ENCODE peak calls at places on chromosomes 7 and 10, in eight cellular contexts. J is NCI-H1048; H is ELR; F is HT-29; K is CD4-positive, alpha-beta memory T cell; Z is cardiac septum; T is ACHN; O is GM20000. S is an unnamed sample.

GRCh38 chr10:7432884-7433726 is 22.3 kb upstream of the SFMBT2 start:
- DNase-seq in J (peak), H (no peak), F (no peak), K (no peak), Z (no peak), T (no peak), O (no peak), S (no peak)

GRCh38 chr7:158268851-158269535 is 318.6 kb downstream of the PTPRN2 start:
- DNase-seq in J (no peak), H (no peak), F (no peak), K (no peak), Z (peak), T (no peak), O (no peak), S (no peak)

GRCh38 chr10:7408494-7409044 is 2.3 kb downstream of the SFMBT2 start:
- DNase-seq in J (no peak), H (no peak), F (no peak), K (peak), Z (peak), T (peak), O (peak), S (no peak)

GRCh38 chr7:3134715-3135114 is 91.0 kb upstream of the CARD11 start:
- DNase-seq in J (no peak), H (no peak), F (no peak), K (no peak), Z (no peak), T (no peak), O (no peak), S (peak)

GRCh38 chr10:119305860-119306513 is 98.6 kb downstream of the GRK5 start:
- DNase-seq in J (no peak), H (peak), F (peak), K (peak), Z (no peak), T (peak), O (peak), S (peak)

GRCh38 chr10:91681361-91682276 is 48.7 kb upstream of the PPP1R3C start:
- DNase-seq in J (no peak), H (no peak), F (peak), K (no peak), Z (no peak), T (no peak), O (no peak), S (peak)

GRCh38 chr10:21083861-21084260 is 186.8 kb upstream of the NEBL start:
- DNase-seq in J (no peak), H (no peak), F (no peak), K (no peak), Z (no peak), T (peak), O (no peak), S (peak)

GRCh38 chr10:31358688-31359330 is 39.8 kb downstream of the ZEB1 start:
- DNase-seq in J (no peak), H (no peak), F (no peak), K (no peak), Z (no peak), T (no peak), O (no peak), S (no peak)

GRCh38 chr10:3689871-3690510 is 95.0 kb downstream of the KLF6 start:
- DNase-seq in J (no peak), H (peak), F (no peak), K (no peak), Z (no peak), T (no peak), O (no peak), S (no peak)

GRCh38 chr10:80405636-80406035 is 2.7 kb upstream of the PRXL2A start:
- DNase-seq in J (no peak), H (no peak), F (no peak), K (no peak), Z (no peak), T (no peak), O (no peak), S (no peak)

GRCh38 chr7:75716992-75717626 is 21.6 kb downstream of the HIP1 start:
- DNase-seq in J (no peak), H (peak), F (no peak), K (no peak), Z (no peak), T (peak), O (no peak), S (peak)

GRCh38 chr10:42997151-42997848 is 79.6 kb upstream of the RET start:
- DNase-seq in J (no peak), H (no peak), F (no peak), K (no peak), Z (no peak), T (no peak), O (no peak), S (no peak)

GRCh38 chr7:95798401-95798930 is 26.1 kb downstream of the DYNC1I1 start:
- DNase-seq in J (peak), H (no peak), F (no peak), K (no peak), Z (no peak), T (no peak), O (no peak), S (peak)

GRCh38 chr10:103980246-103980906 is 13.4 kb downstream of the SLK start:
- DNase-seq in J (no peak), H (peak), F (no peak), K (no peak), Z (no peak), T (no peak), O (no peak), S (no peak)

GRCh38 chr7:44103566-44103940 is 592 bp upstream of the AEBP1 start:
- DNase-seq in J (no peak), H (no peak), F (no peak), K (no peak), Z (no peak), T (no peak), O (no peak), S (no peak)

GRCh38 chr10:62960416-62960815 is 144.2 kb upstream of the EGR2 start:
- DNase-seq in J (no peak), H (peak), F (no peak), K (no peak), Z (no peak), T (no peak), O (no peak), S (peak)

GRCh38 chr7:47730135-47730534 is 148.2 kb upstream of the TNS3 start:
- DNase-seq in J (no peak), H (no peak), F (no peak), K (no peak), Z (no peak), T (no peak), O (no peak), S (no peak)

GRCh38 chr10:133391761-133392518 is 2.0 kb upstream of the MTG1 start:
- DNase-seq in J (no peak), H (no peak), F (no peak), K (no peak), Z (peak), T (no peak), O (peak), S (no peak)

GRCh38 chr7:1535695-1536094 is 5.2 kb downstream of the MAFK start:
- DNase-seq in J (no peak), H (no peak), F (peak), K (no peak), Z (no peak), T (no peak), O (no peak), S (no peak)

GRCh38 chr10:74600170-74600569 is 226.2 kb upstream of the KAT6B start:
- DNase-seq in J (no peak), H (no peak), F (no peak), K (no peak), Z (no peak), T (no peak), O (no peak), S (no peak)

GRCh38 chr10:86372119-86372784 is 5.7 kb upstream of the GRID1 start:
- DNase-seq in J (no peak), H (no peak), F (no peak), K (no peak), Z (no peak), T (no peak), O (no peak), S (no peak)

GRCh38 chr7:115838829-115839228 is 191.7 kb downstream of the TFEC start:
- DNase-seq in J (no peak), H (no peak), F (no peak), K (no peak), Z (no peak), T (no peak), O (no peak), S (no peak)

GRCh38 chr7:158094671-158095256 is 492.9 kb downstream of the PTPRN2 start:
- DNase-seq in J (no peak), H (no peak), F (no peak), K (no peak), Z (peak), T (no peak), O (no peak), S (no peak)

GRCh38 chr10:61757525-61758397 is 95.0 kb downstream of the CABCOCO1 start:
- DNase-seq in J (no peak), H (peak), F (peak), K (no peak), Z (no peak), T (peak), O (no peak), S (peak)

GRCh38 chr7:1579481-1580421 is 9.9 kb upstream of the PSMG3 start:
- DNase-seq in J (no peak), H (peak), F (peak), K (peak), Z (peak), T (peak), O (peak), S (peak)

GRCh38 chr7:45328397-45329080 is 170.9 kb downstream of the RAMP3 start:
- DNase-seq in J (no peak), H (no peak), F (no peak), K (no peak), Z (no peak), T (no peak), O (no peak), S (no peak)

GRCh38 chr7:158743219-158743618 is 38.6 kb upstream of the NCAPG2 start:
- DNase-seq in J (no peak), H (no peak), F (no peak), K (no peak), Z (no peak), T (no peak), O (no peak), S (no peak)

GRCh38 chr7:954330-955238 is at the start of gene ADAP1:
- DNase-seq in J (no peak), H (peak), F (peak), K (peak), Z (no peak), T (peak), O (peak), S (peak)

GRCh38 chr10:1199897-1200721 is 143.9 kb downstream of the WDR37 start:
- DNase-seq in J (no peak), H (no peak), F (no peak), K (no peak), Z (peak), T (no peak), O (no peak), S (no peak)

GRCh38 chr7:151742713-151743480 is 134.0 kb downstream of the PRKAG2 start:
- DNase-seq in J (no peak), H (no peak), F (no peak), K (no peak), Z (no peak), T (no peak), O (peak), S (peak)